ENCODE peak calls at places on chromosomes 4 and X, in five cellular contexts. G is breast epithelium, B is cardiac muscle cell, P is neural crest cell, T is keratinocyte. K is an unnamed sample.

GRCh38 chr4:125123710-125124109 is 191.0 kb upstream of the FAT4 start:
- DNase-seq in P (no peak), G (no peak), B (no peak), T (no peak), K (no peak)

GRCh38 chr4:128558896-128559669 is 250.4 kb upstream of the JADE1 start:
- DNase-seq in G (no peak), B (no peak), T (no peak), P (no peak), K (no peak)

GRCh38 chrX:15515931-15516330 is 15.3 kb downstream of the BMX start:
- DNase-seq in G (no peak), T (no peak), B (no peak), P (no peak), K (peak)

GRCh38 chr4:42265782-42266602 is 113.5 kb upstream of the BEND4 start:
- DNase-seq in T (no peak), P (no peak), B (no peak), G (no peak), K (no peak)

GRCh38 chr4:99669084-99669483 is 11.5 kb upstream of the C4orf54 start:
- DNase-seq in P (no peak), T (no peak), G (no peak), B (no peak), K (no peak)

GRCh38 chrX:43758044-43758443 is 101.9 kb downstream of the MAOA start:
- DNase-seq in G (no peak), P (no peak), B (no peak), T (no peak), K (no peak)

GRCh38 chr4:120084327-120084726 is 17.7 kb upstream of the MAD2L1 start:
- DNase-seq in T (no peak), P (no peak), G (no peak), B (no peak), K (no peak)

GRCh38 chrX:131778269-131779218 is 234.7 kb downstream of the OR13H1 start:
- DNase-seq in T (no peak), P (no peak), B (no peak), G (no peak), K (no peak)

GRCh38 chr4:184599492-184600135 is 49.6 kb downstream of the CASP3 start:
- DNase-seq in G (no peak), P (no peak), T (no peak), B (no peak), K (no peak)

GRCh38 chr4:181301735-181302380 is 941.3 kb upstream of the TENM3 start:
- DNase-seq in P (no peak), B (peak), T (no peak), G (no peak), K (peak)

GRCh38 chrX:14948701-14949100 is 75.5 kb downstream of the MOSPD2 start:
- DNase-seq in T (no peak), B (no peak), G (no peak), P (no peak), K (no peak)

GRCh38 chr4:98514930-98515809 is 143.2 kb downstream of the TSPAN5 start:
- DNase-seq in P (no peak), T (no peak), B (no peak), G (no peak), K (no peak)

GRCh38 chr4:7821245-7822165 is 118.2 kb downstream of the AFAP1 start:
- DNase-seq in G (no peak), B (no peak), P (no peak), T (no peak), K (no peak)

GRCh38 chr4:116537828-116538227 is 547.5 kb downstream of the TRAM1L1 start:
- DNase-seq in G (no peak), P (no peak), B (no peak), T (no peak), K (no peak)

GRCh38 chr4:142960134-142960533 is 114.0 kb upstream of the INPP4B start:
- DNase-seq in B (peak), G (no peak), P (no peak), T (no peak), K (no peak)

GRCh38 chrX:31279359-31279758 is 207.5 kb upstream of the FTHL17 start:
- DNase-seq in T (peak), B (no peak), P (no peak), G (no peak), K (no peak)

GRCh38 chrX:150897371-150898319 is 823 bp downstream of the CD99L2 start:
- DNase-seq in B (no peak), P (no peak), G (no peak), T (no peak), K (no peak)

GRCh38 chrX:75609361-75609760 is 86.5 kb upstream of the ZDHHC15 start:
- DNase-seq in P (no peak), B (no peak), T (no peak), G (no peak), K (no peak)

GRCh38 chr4:129561886-129562285 is 465.9 kb downstream of the C4orf33 start:
- DNase-seq in B (no peak), G (no peak), P (no peak), T (no peak), K (no peak)

GRCh38 chrX:40261955-40262596 is 164.3 kb upstream of the BCOR start:
- DNase-seq in P (no peak), T (no peak), G (no peak), B (peak), K (peak)

GRCh38 chr4:1347410-1347864 is 429 bp downstream of the UVSSA start:
- DNase-seq in G (peak), B (peak), T (no peak), P (peak), K (peak)
- TF ChIP-seq CTCF in G (no peak), B (peak), T (no peak), P (no peak), K (no peak)

DNA sequence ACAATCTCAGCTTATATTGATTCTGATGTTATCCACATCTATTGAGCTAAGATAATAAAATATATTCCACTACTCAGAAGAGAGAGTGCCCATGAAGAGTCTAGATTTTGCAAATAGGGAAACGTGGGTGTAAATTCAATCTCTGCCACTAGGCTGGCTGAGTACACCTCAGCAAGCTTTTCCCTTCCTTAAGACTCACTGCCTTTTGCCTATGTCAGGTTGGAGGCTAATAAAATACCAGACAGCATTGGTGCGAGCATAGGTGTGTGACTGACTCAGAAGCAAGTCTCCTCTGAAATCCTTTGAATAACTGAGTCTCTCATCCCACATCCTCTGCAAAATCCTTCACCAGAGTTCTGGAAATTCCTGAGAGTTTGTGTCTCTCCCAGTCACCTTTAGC is 405.4 kb upstream of the CPEB2 start:
- DNase-seq in P (no peak), T (peak), B (no peak), G (no peak), K (no peak)
- TF ChIP-seq CTCF in P (peak), T (peak), B (no peak), G (no peak), K (peak)

GRCh38 chr4:177671845-177672244 is 229.6 kb upstream of the AGA start:
- DNase-seq in G (no peak), B (no peak), T (no peak), P (no peak), K (no peak)

GRCh38 chr4:177671387-177671786 is 229.2 kb upstream of the AGA start:
- DNase-seq in T (no peak), G (no peak), B (no peak), P (no peak), K (no peak)

GRCh38 chr4:177667687-177668086 is 225.4 kb upstream of the AGA start:
- DNase-seq in T (no peak), B (no peak), G (no peak), P (no peak), K (no peak)
- TF ChIP-seq CTCF in T (peak), B (no peak), G (no peak), P (peak), K (peak)

DNA sequence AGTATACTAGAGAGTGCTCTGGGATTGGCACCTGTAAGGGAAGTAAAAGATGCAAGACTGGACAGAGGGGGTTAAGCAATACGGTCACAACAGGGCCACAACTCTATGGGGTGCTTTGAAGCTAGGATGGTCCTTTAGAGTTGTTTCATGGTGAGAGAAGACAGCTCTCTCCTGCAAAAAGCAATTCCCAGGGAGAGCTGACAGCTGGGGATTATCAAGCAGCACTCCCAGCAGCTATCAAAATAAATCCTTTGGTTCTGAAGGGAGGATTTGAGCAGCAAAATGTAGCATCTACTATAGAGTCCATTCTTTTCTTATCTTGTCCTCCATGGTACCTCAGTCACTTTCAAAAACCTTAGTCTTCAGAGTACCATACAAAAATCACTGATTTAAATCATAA is 35.1 kb upstream of the AP1AR start:
- DNase-seq in P (no peak), T (no peak), B (no peak), G (no peak), K (no peak)
- TF ChIP-seq CTCF in P (no peak), T (no peak), B (no peak), G (no peak), K (no peak)

DNA sequence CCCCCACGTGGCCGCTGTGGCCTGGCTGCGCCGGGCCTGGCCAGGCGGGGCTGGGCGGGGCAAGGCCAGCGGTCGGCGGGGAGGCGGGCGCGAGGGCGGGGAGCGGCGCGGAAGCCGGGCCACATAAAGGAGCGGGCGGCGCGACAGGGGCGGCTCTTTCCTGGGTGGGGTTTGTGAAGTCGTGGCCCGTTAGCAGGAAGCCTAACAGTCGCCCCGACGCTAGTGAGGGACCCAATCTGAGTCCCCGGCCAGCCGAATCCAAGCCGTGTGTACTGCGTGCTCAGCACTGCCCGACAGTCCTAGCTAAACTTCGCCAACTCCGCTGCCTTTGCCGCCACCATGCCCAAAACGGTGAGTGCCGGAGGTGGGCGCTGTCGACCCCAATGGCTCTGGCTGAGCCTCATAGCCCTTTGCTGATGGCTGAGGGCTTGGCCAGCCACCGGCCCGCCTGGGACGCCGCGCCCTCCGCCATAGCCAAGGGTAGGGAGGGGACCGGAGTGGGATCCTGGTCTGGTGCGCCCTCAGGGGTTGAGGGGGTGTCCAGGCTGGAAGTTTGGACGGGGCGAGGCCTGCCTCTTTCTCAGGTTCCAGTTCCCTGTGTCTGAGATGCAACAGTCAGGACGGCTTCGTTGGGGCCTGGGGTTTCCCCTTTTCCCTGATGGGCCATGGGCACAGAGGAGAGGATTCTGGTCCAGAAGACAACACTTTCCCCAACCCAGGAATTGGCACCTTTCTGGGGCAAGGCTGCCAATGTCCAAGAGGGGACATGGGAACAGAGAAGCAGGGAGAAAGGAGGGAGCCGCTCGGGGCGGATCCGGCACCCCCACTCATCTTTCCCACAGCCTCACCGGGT is at the start of gene MSN:
- DNase-seq in P (peak), B (peak), G (peak), T (no peak), K (peak)
- TF ChIP-seq CTCF in P (no peak), B (no peak), G (no peak), T (no peak), K (no peak)

DNA sequence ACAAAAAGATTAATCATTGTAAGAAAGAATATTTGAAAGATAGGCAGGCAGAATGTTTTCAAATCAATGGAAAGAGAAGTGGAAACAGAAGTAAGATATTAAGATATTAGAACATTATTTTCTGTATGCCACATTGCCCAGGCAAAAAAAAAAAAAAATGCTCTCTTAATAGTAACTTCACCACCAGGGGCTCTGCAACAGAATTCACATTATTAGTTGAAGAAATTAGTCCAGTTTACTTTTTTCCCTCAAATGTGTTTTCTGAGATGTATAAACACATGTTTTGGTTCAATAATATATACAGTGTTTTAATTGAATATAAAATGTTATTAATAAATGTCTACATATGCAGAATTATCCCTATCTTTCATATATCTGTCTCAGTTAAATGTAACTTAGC is 78.0 kb upstream of the ADAD1 start:
- DNase-seq in T (no peak), P (no peak), B (no peak), G (no peak), K (no peak)
- TF ChIP-seq CTCF in T (no peak), P (peak), B (peak), G (no peak), K (no peak)

GRCh38 chr4:83905952-83906351 is 370.0 kb downstream of the GPAT3 start:
- DNase-seq in G (no peak), B (peak), T (no peak), P (peak), K (no peak)
- TF ChIP-seq CTCF in G (peak), B (no peak), T (peak), P (peak), K (no peak)

K was measured in heart right ventricle.